ENCODE peak calls at places on chromosomes 11 and 22, in seven cellular contexts. J is NCI-H1092; T is CD4-positive, CD25-positive, alpha-beta regulatory T cell; G is CD8-positive, alpha-beta memory T cell; I is NCI-H526 treated with DMSO at 0.1 percent for 48 hours; R is H9; N is progenitor cell of endocrine pancreas. D is an unnamed sample.

GRCh38 chr11:19368726-19369364 is 128.1 kb upstream of the E2F8 start:
- DNase-seq in J (no peak), T (no peak), G (no peak), I (no peak), R (no peak), N (no peak), D (no peak)

GRCh38 chr22:39185601-39186012 is 33.1 kb upstream of the CBX7 start:
- DNase-seq in J (no peak), T (no peak), G (no peak), I (no peak), R (no peak), N (no peak), D (no peak)

GRCh38 chr22:31866918-31867317 is 77.4 kb upstream of the YWHAH start:
- DNase-seq in J (no peak), T (no peak), G (no peak), I (no peak), R (no peak), N (no peak), D (no peak)

GRCh38 chr11:123484448-123484847 is 54.4 kb downstream of the GRAMD1B start:
- DNase-seq in J (no peak), T (no peak), G (no peak), I (no peak), R (no peak), N (no peak), D (no peak)

GRCh38 chr11:74713686-74714085 is 17.5 kb downstream of the CHRDL2 start:
- DNase-seq in J (no peak), T (no peak), G (no peak), I (no peak), R (no peak), N (no peak), D (no peak)

GRCh38 chr22:20494978-20495860 is at the start of gene KLHL22:
- DNase-seq in J (peak), T (peak), G (no peak), I (no peak), R (peak), N (no peak), D (no peak)

GRCh38 chr11:10663365-10663764 is 30.2 kb downstream of the IRAG1 start:
- DNase-seq in J (no peak), T (no peak), G (no peak), I (no peak), R (no peak), N (no peak), D (no peak)

GRCh38 chr11:70671611-70672010 is 273.3 kb downstream of the CTTN start:
- DNase-seq in J (no peak), T (no peak), G (no peak), I (no peak), R (no peak), N (no peak), D (no peak)

GRCh38 chr11:102727890-102728289 is 3.1 kb upstream of the MMP8 start:
- DNase-seq in J (no peak), T (no peak), G (no peak), I (no peak), R (no peak), N (no peak), D (no peak)